ENCODE peak calls at places on chromosomes 2 and 18, in six cellular contexts. One of them, this sample, is unnamed.

GRCh38 chr2:138708682-138709241 is 71.4 kb downstream of the NXPH2 start:
- DNase-seq in NCI-H524: no peak
- DNase-seq in cardiac muscle cell: peak
- DNase-seq in psoas muscle: no peak
- DNase-seq in activated T-cell treated with anti-CD3 and anti-CD28 coated beads for 1 hour: no peak
- DNase-seq in nucleus accumbens: no peak
- DNase-seq in this sample: no peak

GRCh38 chr2:215537621-215538020 is 101.8 kb upstream of the FN1 start:
- DNase-seq in NCI-H524: no peak
- DNase-seq in cardiac muscle cell: peak
- DNase-seq in psoas muscle: no peak
- DNase-seq in activated T-cell treated with anti-CD3 and anti-CD28 coated beads for 1 hour: no peak
- DNase-seq in nucleus accumbens: no peak
- DNase-seq in this sample: no peak

GRCh38 chr2:145760781-145761649 is 1241.1 kb upstream of the ZEB2 start:
- DNase-seq in NCI-H524: no peak
- DNase-seq in cardiac muscle cell: peak
- DNase-seq in psoas muscle: no peak
- DNase-seq in activated T-cell treated with anti-CD3 and anti-CD28 coated beads for 1 hour: no peak
- DNase-seq in nucleus accumbens: no peak
- DNase-seq in this sample: no peak

GRCh38 chr2:151258121-151258520 is 3.5 kb downstream of the RBM43 start:
- DNase-seq in NCI-H524: no peak
- DNase-seq in cardiac muscle cell: peak
- DNase-seq in psoas muscle: no peak
- DNase-seq in activated T-cell treated with anti-CD3 and anti-CD28 coated beads for 1 hour: no peak
- DNase-seq in nucleus accumbens: no peak
- DNase-seq in this sample: no peak

GRCh38 chr2:137435176-137435575 is 529.1 kb upstream of the HNMT start:
- DNase-seq in NCI-H524: no peak
- DNase-seq in cardiac muscle cell: no peak
- DNase-seq in psoas muscle: no peak
- DNase-seq in activated T-cell treated with anti-CD3 and anti-CD28 coated beads for 1 hour: no peak
- DNase-seq in nucleus accumbens: no peak
- DNase-seq in this sample: no peak

GRCh38 chr2:24926602-24927252 is 6.7 kb upstream of the ADCY3 start:
- DNase-seq in NCI-H524: no peak
- DNase-seq in cardiac muscle cell: peak
- DNase-seq in psoas muscle: peak
- DNase-seq in activated T-cell treated with anti-CD3 and anti-CD28 coated beads for 1 hour: no peak
- DNase-seq in nucleus accumbens: peak
- DNase-seq in this sample: peak

GRCh38 chr2:194545978-194546377 is 1111.0 kb upstream of the SLC39A10 start:
- DNase-seq in NCI-H524: peak
- DNase-seq in cardiac muscle cell: no peak
- DNase-seq in psoas muscle: no peak
- DNase-seq in activated T-cell treated with anti-CD3 and anti-CD28 coated beads for 1 hour: no peak
- DNase-seq in nucleus accumbens: no peak
- DNase-seq in this sample: no peak

GRCh38 chr18:53971331-53971730 is 253.1 kb downstream of the MBD2 start:
- DNase-seq in NCI-H524: no peak
- DNase-seq in cardiac muscle cell: peak
- DNase-seq in psoas muscle: no peak
- DNase-seq in activated T-cell treated with anti-CD3 and anti-CD28 coated beads for 1 hour: no peak
- DNase-seq in nucleus accumbens: no peak
- DNase-seq in this sample: no peak

GRCh38 chr2:102604754-102605153 is 14.6 kb upstream of the SLC9A2 start:
- DNase-seq in NCI-H524: no peak
- DNase-seq in cardiac muscle cell: no peak
- DNase-seq in psoas muscle: peak
- DNase-seq in activated T-cell treated with anti-CD3 and anti-CD28 coated beads for 1 hour: no peak
- DNase-seq in nucleus accumbens: no peak
- DNase-seq in this sample: peak

GRCh38 chr18:48785091-48785614 is 165.6 kb downstream of the SMAD7 start:
- DNase-seq in NCI-H524: no peak
- DNase-seq in cardiac muscle cell: no peak
- DNase-seq in psoas muscle: no peak
- DNase-seq in activated T-cell treated with anti-CD3 and anti-CD28 coated beads for 1 hour: no peak
- DNase-seq in nucleus accumbens: peak
- DNase-seq in this sample: peak

GRCh38 chr18:58525517-58525916 is 103.4 kb downstream of the ALPK2 start:
- DNase-seq in NCI-H524: no peak
- DNase-seq in cardiac muscle cell: no peak
- DNase-seq in psoas muscle: no peak
- DNase-seq in activated T-cell treated with anti-CD3 and anti-CD28 coated beads for 1 hour: no peak
- DNase-seq in nucleus accumbens: no peak
- DNase-seq in this sample: no peak

GRCh38 chr18:74062037-74062436 is 85.6 kb downstream of the FBXO15 start:
- DNase-seq in NCI-H524: no peak
- DNase-seq in cardiac muscle cell: no peak
- DNase-seq in psoas muscle: no peak
- DNase-seq in activated T-cell treated with anti-CD3 and anti-CD28 coated beads for 1 hour: no peak
- DNase-seq in nucleus accumbens: no peak
- DNase-seq in this sample: no peak